ENCODE peak calls at places on chromosomes 13 and 19, in eight cellular contexts. One of them, this sample, is unnamed.

GRCh38 chr19:13176345-13176744 is 26.1 kb downstream of the IER2 start:
- DNase-seq in fibroblast of the aortic adventitia: no peak
- DNase-seq in upper lobe of right lung: no peak
- DNase-seq in foreskin fibroblast: no peak
- DNase-seq in astrocyte of the spinal cord: peak
- DNase-seq in vagina: no peak
- DNase-seq in epithelial cell of esophagus: no peak
- DNase-seq in WTC11: no peak
- DNase-seq in this sample: no peak

GRCh38 chr13:34025746-34026145 is 207.8 kb downstream of the RFC3 start:
- DNase-seq in fibroblast of the aortic adventitia: peak
- DNase-seq in vagina: no peak
- DNase-seq in upper lobe of right lung: no peak
- DNase-seq in epithelial cell of esophagus: peak
- DNase-seq in WTC11: no peak
- DNase-seq in foreskin fibroblast: peak
- DNase-seq in astrocyte of the spinal cord: peak
- DNase-seq in this sample: no peak

GRCh38 chr19:49109569-49110233 is 4.5 kb upstream of the LIN7B start:
- DNase-seq in fibroblast of the aortic adventitia: no peak
- DNase-seq in astrocyte of the spinal cord: no peak
- DNase-seq in upper lobe of right lung: no peak
- DNase-seq in epithelial cell of esophagus: no peak
- DNase-seq in WTC11: no peak
- DNase-seq in vagina: no peak
- DNase-seq in foreskin fibroblast: no peak
- DNase-seq in this sample: no peak

GRCh38 chr19:18494267-18494607 is 27.6 kb downstream of the ELL start:
- DNase-seq in WTC11: no peak
- DNase-seq in epithelial cell of esophagus: no peak
- DNase-seq in fibroblast of the aortic adventitia: peak
- DNase-seq in upper lobe of right lung: no peak
- DNase-seq in vagina: no peak
- DNase-seq in foreskin fibroblast: no peak
- DNase-seq in astrocyte of the spinal cord: no peak
- DNase-seq in this sample: no peak

GRCh38 chr13:53250272-53250875 is 221.8 kb downstream of the OLFM4 start:
- DNase-seq in fibroblast of the aortic adventitia: peak
- DNase-seq in foreskin fibroblast: peak
- DNase-seq in upper lobe of right lung: no peak
- DNase-seq in WTC11: no peak
- DNase-seq in astrocyte of the spinal cord: peak
- DNase-seq in vagina: no peak
- DNase-seq in epithelial cell of esophagus: peak
- DNase-seq in this sample: no peak

GRCh38 chr13:74966814-74967213 is 515.2 kb downstream of the TBC1D4 start:
- DNase-seq in astrocyte of the spinal cord: peak
- DNase-seq in vagina: no peak
- DNase-seq in epithelial cell of esophagus: no peak
- DNase-seq in fibroblast of the aortic adventitia: peak
- DNase-seq in foreskin fibroblast: peak
- DNase-seq in upper lobe of right lung: no peak
- DNase-seq in WTC11: no peak
- DNase-seq in this sample: no peak

GRCh38 chr13:103200118-103200885 is 134.1 kb upstream of the SLC10A2 start:
- DNase-seq in astrocyte of the spinal cord: no peak
- DNase-seq in foreskin fibroblast: no peak
- DNase-seq in WTC11: no peak
- DNase-seq in upper lobe of right lung: no peak
- DNase-seq in vagina: no peak
- DNase-seq in fibroblast of the aortic adventitia: no peak
- DNase-seq in epithelial cell of esophagus: no peak
- DNase-seq in this sample: no peak

GRCh38 chr19:28703400-28703956 is 509.5 kb downstream of the UQCRFS1 start:
- DNase-seq in fibroblast of the aortic adventitia: no peak
- DNase-seq in astrocyte of the spinal cord: no peak
- DNase-seq in WTC11: no peak
- DNase-seq in foreskin fibroblast: no peak
- DNase-seq in vagina: no peak
- DNase-seq in epithelial cell of esophagus: no peak
- DNase-seq in upper lobe of right lung: no peak
- DNase-seq in this sample: no peak

GRCh38 chr13:40518481-40518882 is 148.0 kb downstream of the FOXO1 start:
- DNase-seq in WTC11: no peak
- DNase-seq in vagina: no peak
- DNase-seq in upper lobe of right lung: no peak
- DNase-seq in fibroblast of the aortic adventitia: no peak
- DNase-seq in epithelial cell of esophagus: peak
- DNase-seq in astrocyte of the spinal cord: no peak
- DNase-seq in foreskin fibroblast: no peak
- DNase-seq in this sample: no peak

GRCh38 chr19:7639863-7640348 is 3.0 kb downstream of the STXBP2 start:
- DNase-seq in foreskin fibroblast: no peak
- DNase-seq in astrocyte of the spinal cord: no peak
- DNase-seq in vagina: no peak
- DNase-seq in fibroblast of the aortic adventitia: no peak
- DNase-seq in epithelial cell of esophagus: no peak
- DNase-seq in upper lobe of right lung: no peak
- DNase-seq in WTC11: no peak
- DNase-seq in this sample: no peak

GRCh38 chr19:7642295-7643046 is 5.6 kb downstream of the STXBP2 start:
- DNase-seq in fibroblast of the aortic adventitia: no peak
- DNase-seq in astrocyte of the spinal cord: no peak
- DNase-seq in WTC11: no peak
- DNase-seq in vagina: no peak
- DNase-seq in upper lobe of right lung: no peak
- DNase-seq in foreskin fibroblast: no peak
- DNase-seq in epithelial cell of esophagus: no peak
- DNase-seq in this sample: no peak

GRCh38 chr19:7638802-7639465 is 2.0 kb downstream of the STXBP2 start:
- DNase-seq in foreskin fibroblast: no peak
- DNase-seq in upper lobe of right lung: no peak
- DNase-seq in epithelial cell of esophagus: no peak
- DNase-seq in fibroblast of the aortic adventitia: no peak
- DNase-seq in WTC11: no peak
- DNase-seq in vagina: no peak
- DNase-seq in astrocyte of the spinal cord: no peak
- DNase-seq in this sample: no peak

GRCh38 chr19:7640803-7641202 is 3.9 kb downstream of the STXBP2 start:
- DNase-seq in vagina: no peak
- DNase-seq in fibroblast of the aortic adventitia: no peak
- DNase-seq in epithelial cell of esophagus: no peak
- DNase-seq in foreskin fibroblast: no peak
- DNase-seq in astrocyte of the spinal cord: no peak
- DNase-seq in upper lobe of right lung: no peak
- DNase-seq in WTC11: no peak
- DNase-seq in this sample: no peak

GRCh38 chr19:7641288-7642276 is 4.7 kb downstream of the STXBP2 start:
- DNase-seq in foreskin fibroblast: no peak
- DNase-seq in fibroblast of the aortic adventitia: no peak
- DNase-seq in vagina: no peak
- DNase-seq in WTC11: peak
- DNase-seq in upper lobe of right lung: no peak
- DNase-seq in astrocyte of the spinal cord: no peak
- DNase-seq in epithelial cell of esophagus: no peak
- DNase-seq in this sample: no peak
- TF ChIP-seq CTCF in foreskin fibroblast: no peak
- TF ChIP-seq CTCF in fibroblast of the aortic adventitia: no peak
- TF ChIP-seq CTCF in vagina: no peak
- TF ChIP-seq CTCF in WTC11: peak
- TF ChIP-seq CTCF in upper lobe of right lung: no peak
- TF ChIP-seq CTCF in astrocyte of the spinal cord: no peak
- TF ChIP-seq CTCF in epithelial cell of esophagus: peak
- TF ChIP-seq CTCF in this sample: peak

GRCh38 chr19:50258918-50259372 is 55.5 kb downstream of the MYH14 start:
- DNase-seq in upper lobe of right lung: no peak
- DNase-seq in WTC11: peak
- DNase-seq in vagina: no peak
- DNase-seq in epithelial cell of esophagus: no peak
- DNase-seq in astrocyte of the spinal cord: no peak
- DNase-seq in fibroblast of the aortic adventitia: no peak
- DNase-seq in foreskin fibroblast: no peak
- DNase-seq in this sample: no peak
- TF ChIP-seq CTCF in upper lobe of right lung: peak
- TF ChIP-seq CTCF in WTC11: peak
- TF ChIP-seq CTCF in vagina: no peak
- TF ChIP-seq CTCF in epithelial cell of esophagus: no peak
- TF ChIP-seq CTCF in astrocyte of the spinal cord: peak
- TF ChIP-seq CTCF in fibroblast of the aortic adventitia: no peak
- TF ChIP-seq CTCF in foreskin fibroblast: no peak
- TF ChIP-seq CTCF in this sample: peak

DNA sequence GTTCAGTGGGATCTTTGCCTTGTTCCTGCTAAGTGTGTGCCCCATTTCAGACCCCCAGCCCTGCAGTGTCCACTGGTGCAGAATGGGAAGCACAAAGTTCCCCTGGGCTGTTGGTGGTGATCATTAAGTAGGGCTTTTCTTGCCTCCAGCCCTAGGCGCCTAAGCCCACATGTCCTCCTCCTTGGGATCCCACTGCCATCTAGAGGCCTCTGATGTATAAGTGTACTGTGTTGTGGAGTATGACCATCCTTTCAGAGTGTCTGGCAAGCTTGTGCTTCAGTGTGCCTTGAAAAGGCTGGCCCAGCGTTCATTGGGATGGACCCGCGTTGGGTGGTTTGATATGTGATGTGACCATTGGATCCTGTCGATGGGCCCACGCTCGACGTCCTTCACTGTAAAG is 71.2 kb downstream of the WASF3 start:
- DNase-seq in epithelial cell of esophagus: peak
- DNase-seq in upper lobe of right lung: no peak
- DNase-seq in vagina: no peak
- DNase-seq in foreskin fibroblast: no peak
- DNase-seq in astrocyte of the spinal cord: peak
- DNase-seq in fibroblast of the aortic adventitia: peak
- DNase-seq in WTC11: peak
- DNase-seq in this sample: no peak
- TF ChIP-seq CTCF in epithelial cell of esophagus: peak
- TF ChIP-seq CTCF in upper lobe of right lung: no peak
- TF ChIP-seq CTCF in vagina: no peak
- TF ChIP-seq CTCF in foreskin fibroblast: peak
- TF ChIP-seq CTCF in astrocyte of the spinal cord: peak
- TF ChIP-seq CTCF in fibroblast of the aortic adventitia: peak
- TF ChIP-seq CTCF in WTC11: no peak
- TF ChIP-seq CTCF in this sample: peak

GRCh38 chr19:41537789-41538188 is 38.2 kb upstream of the CEACAM21 start:
- DNase-seq in astrocyte of the spinal cord: peak
- DNase-seq in foreskin fibroblast: peak
- DNase-seq in vagina: no peak
- DNase-seq in WTC11: peak
- DNase-seq in epithelial cell of esophagus: peak
- DNase-seq in fibroblast of the aortic adventitia: peak
- DNase-seq in upper lobe of right lung: no peak
- DNase-seq in this sample: no peak
- TF ChIP-seq CTCF in astrocyte of the spinal cord: peak
- TF ChIP-seq CTCF in foreskin fibroblast: peak
- TF ChIP-seq CTCF in vagina: no peak
- TF ChIP-seq CTCF in WTC11: peak
- TF ChIP-seq CTCF in epithelial cell of esophagus: peak
- TF ChIP-seq CTCF in fibroblast of the aortic adventitia: peak
- TF ChIP-seq CTCF in upper lobe of right lung: peak
- TF ChIP-seq CTCF in this sample: peak

DNA sequence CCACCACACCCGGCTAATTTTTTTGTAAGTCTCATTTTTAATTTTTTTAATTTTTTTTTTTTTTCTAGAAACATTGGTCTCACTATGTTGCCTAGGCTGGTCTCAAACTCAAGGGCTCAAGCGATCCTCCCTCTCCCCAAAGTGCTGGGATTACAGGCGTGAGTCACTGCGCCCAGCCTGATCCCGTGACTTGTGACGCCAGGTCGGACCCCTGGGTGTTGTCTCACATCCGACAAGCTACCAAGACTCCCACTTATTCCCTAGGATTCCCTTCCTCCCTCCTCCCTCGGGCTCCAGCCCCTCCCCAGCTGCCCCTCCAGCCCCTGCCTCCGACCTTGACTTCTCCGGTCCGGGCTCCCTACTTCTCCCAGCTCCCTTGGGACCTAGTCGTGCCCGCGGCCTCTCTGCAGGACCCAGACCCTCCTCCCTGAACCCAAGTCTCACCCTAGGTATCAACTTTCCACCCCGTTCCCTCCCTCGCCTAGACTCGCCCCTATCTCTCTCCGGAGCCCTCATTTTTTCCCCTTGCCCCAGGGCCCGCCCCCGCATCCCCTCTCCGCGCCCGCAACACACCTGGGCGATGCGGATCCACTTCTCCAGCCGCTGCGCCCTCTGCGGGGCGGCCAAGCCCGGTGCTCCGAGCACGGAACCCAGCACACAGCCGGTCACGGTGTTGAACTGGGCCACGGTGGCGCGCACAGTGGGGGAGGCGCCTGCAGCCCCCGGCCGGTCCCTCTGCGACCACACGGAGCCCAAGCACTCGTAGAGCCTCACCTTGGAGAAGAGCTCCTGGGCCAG is 13.1 kb downstream of the RGL3 start:
- DNase-seq in epithelial cell of esophagus: no peak
- DNase-seq in astrocyte of the spinal cord: no peak
- DNase-seq in vagina: no peak
- DNase-seq in fibroblast of the aortic adventitia: no peak
- DNase-seq in upper lobe of right lung: no peak
- DNase-seq in WTC11: peak
- DNase-seq in foreskin fibroblast: no peak
- DNase-seq in this sample: no peak
- TF ChIP-seq CTCF in epithelial cell of esophagus: peak
- TF ChIP-seq CTCF in astrocyte of the spinal cord: peak
- TF ChIP-seq CTCF in vagina: no peak
- TF ChIP-seq CTCF in fibroblast of the aortic adventitia: peak
- TF ChIP-seq CTCF in upper lobe of right lung: no peak
- TF ChIP-seq CTCF in WTC11: no peak
- TF ChIP-seq CTCF in foreskin fibroblast: peak
- TF ChIP-seq CTCF in this sample: peak

DNA sequence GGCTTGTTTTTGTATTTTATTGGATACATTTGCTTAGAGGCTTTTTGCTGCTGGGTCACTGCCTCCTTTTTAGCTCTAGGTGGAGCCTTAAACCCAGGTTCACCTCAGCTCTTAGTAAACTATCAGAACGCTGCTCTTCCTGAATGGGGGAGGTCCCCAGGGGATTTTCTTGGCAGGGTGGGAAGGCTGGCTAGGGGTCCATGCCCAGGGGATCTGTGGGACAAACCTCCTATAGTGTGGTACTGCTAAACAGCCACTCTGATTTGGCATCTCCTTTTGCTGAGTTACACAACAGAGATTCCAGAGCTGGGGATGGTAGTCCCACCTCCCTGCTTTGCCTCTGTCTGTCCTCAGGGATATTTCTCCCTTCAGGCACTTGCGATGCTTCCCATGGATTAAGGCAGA is 204.9 kb downstream of the ZIC5 start:
- DNase-seq in upper lobe of right lung: no peak
- DNase-seq in epithelial cell of esophagus: no peak
- DNase-seq in fibroblast of the aortic adventitia: no peak
- DNase-seq in astrocyte of the spinal cord: no peak
- DNase-seq in vagina: no peak
- DNase-seq in foreskin fibroblast: no peak
- DNase-seq in WTC11: peak
- DNase-seq in this sample: no peak
- TF ChIP-seq CTCF in upper lobe of right lung: no peak
- TF ChIP-seq CTCF in epithelial cell of esophagus: no peak
- TF ChIP-seq CTCF in fibroblast of the aortic adventitia: no peak
- TF ChIP-seq CTCF in astrocyte of the spinal cord: peak
- TF ChIP-seq CTCF in vagina: no peak
- TF ChIP-seq CTCF in foreskin fibroblast: no peak
- TF ChIP-seq CTCF in WTC11: peak
- TF ChIP-seq CTCF in this sample: peak

GRCh38 chr19:50349277-50350057 is 16.0 kb downstream of the NAPSA start:
- DNase-seq in foreskin fibroblast: no peak
- DNase-seq in astrocyte of the spinal cord: no peak
- DNase-seq in fibroblast of the aortic adventitia: no peak
- DNase-seq in upper lobe of right lung: peak
- DNase-seq in WTC11: no peak
- DNase-seq in epithelial cell of esophagus: no peak
- DNase-seq in vagina: no peak
- DNase-seq in this sample: peak
- TF ChIP-seq CTCF in foreskin fibroblast: no peak
- TF ChIP-seq CTCF in astrocyte of the spinal cord: no peak
- TF ChIP-seq CTCF in fibroblast of the aortic adventitia: no peak
- TF ChIP-seq CTCF in upper lobe of right lung: no peak
- TF ChIP-seq CTCF in WTC11: no peak
- TF ChIP-seq CTCF in epithelial cell of esophagus: no peak
- TF ChIP-seq CTCF in vagina: no peak
- TF ChIP-seq CTCF in this sample: no peak